ENCODE peak calls at places on chromosomes 3 and 15, in nine cellular contexts. E is body of pancreas, Y is lower lobe of right lung, X is Peyer's patch, I is fibroblast of lung, S is psoas muscle, C is kidney, U is neuronal stem cell, A is HCT116. G is an unnamed sample.
A peak's percentile ranks its signal among the peaks of the same experiment; 100 is the strongest.

GRCh38 chr3:42581400-42581708 is 413 bp downstream of the SEC22C start:
- DNase-seq in E (no peak), Y (no peak), X (no peak), I (no peak), S (no peak), C (no peak), U (no peak), A (no peak), G (no peak)

GRCh38 chr3:9826815-9827574 is 16.8 kb downstream of the RPUSD3 start:
- DNase-seq in E (peak; percentile 32), Y (peak; percentile 37), X (no peak), I (no peak), S (no peak), C (no peak), U (no peak), A (no peak), G (no peak)

GRCh38 chr3:65338571-65338970 is 650.8 kb upstream of the ADAMTS9 start:
- DNase-seq in E (no peak), Y (no peak), X (no peak), I (peak; percentile 47), S (no peak), C (no peak), U (no peak), A (no peak), G (no peak)

GRCh38 chr15:41683955-41684354 is 23.8 kb downstream of the MGA start:
- DNase-seq in E (no peak), Y (no peak), X (no peak), I (no peak), S (no peak), C (no peak), U (no peak), A (no peak), G (no peak)

GRCh38 chr15:74449643-74450205 is 11.2 kb downstream of the UBL7 start:
- DNase-seq in E (no peak), Y (no peak), X (no peak), I (no peak), S (no peak), C (no peak), U (no peak), A (no peak), G (no peak)

GRCh38 chr3:21942328-21942727 is 191.3 kb upstream of the ZNF385D start:
- DNase-seq in E (no peak), Y (no peak), X (no peak), I (peak; percentile 86), S (no peak), C (no peak), U (no peak), A (no peak), G (no peak)

GRCh38 chr3:62554264-62554799 is 181.0 kb upstream of the FEZF2 start:
- DNase-seq in E (no peak), Y (no peak), X (no peak), I (peak; percentile 13), S (no peak), C (no peak), U (no peak), A (peak; percentile 26), G (no peak)

GRCh38 chr15:29920515-29920914 is 98.2 kb upstream of the TJP1 start:
- DNase-seq in E (peak; percentile 57), Y (peak; percentile 64), X (no peak), I (no peak), S (no peak), C (peak; percentile 83), U (no peak), A (peak; percentile 68), G (no peak)

GRCh38 chr3:146162561-146162960 is 1.6 kb upstream of the PLOD2 start:
- DNase-seq in E (no peak), Y (no peak), X (no peak), I (no peak), S (no peak), C (no peak), U (no peak), A (no peak), G (no peak)

GRCh38 chr3:177982034-177982433 is 554.2 kb upstream of the KCNMB2 start:
- DNase-seq in E (no peak), Y (no peak), X (no peak), I (peak; percentile 51), S (no peak), C (no peak), U (no peak), A (no peak), G (no peak)

GRCh38 chr15:62173215-62173614 is 8.1 kb upstream of the C2CD4B start:
- DNase-seq in E (no peak), Y (peak; percentile 43), X (no peak), I (no peak), S (peak; percentile 21), C (no peak), U (no peak), A (no peak), G (no peak)

GRCh38 chr3:147816770-147817169 is 407.6 kb downstream of the ZIC1 start:
- DNase-seq in E (no peak), Y (no peak), X (no peak), I (peak; percentile 89), S (peak; percentile 22), C (peak; percentile 79), U (no peak), A (no peak), G (peak; percentile 20)

GRCh38 chr3:35505181-35505580 is 134.1 kb upstream of the ARPP21 start:
- DNase-seq in E (no peak), Y (no peak), X (no peak), I (no peak), S (peak; percentile 3), C (peak; percentile 63), U (peak; percentile 75), A (no peak), G (no peak)

DNA sequence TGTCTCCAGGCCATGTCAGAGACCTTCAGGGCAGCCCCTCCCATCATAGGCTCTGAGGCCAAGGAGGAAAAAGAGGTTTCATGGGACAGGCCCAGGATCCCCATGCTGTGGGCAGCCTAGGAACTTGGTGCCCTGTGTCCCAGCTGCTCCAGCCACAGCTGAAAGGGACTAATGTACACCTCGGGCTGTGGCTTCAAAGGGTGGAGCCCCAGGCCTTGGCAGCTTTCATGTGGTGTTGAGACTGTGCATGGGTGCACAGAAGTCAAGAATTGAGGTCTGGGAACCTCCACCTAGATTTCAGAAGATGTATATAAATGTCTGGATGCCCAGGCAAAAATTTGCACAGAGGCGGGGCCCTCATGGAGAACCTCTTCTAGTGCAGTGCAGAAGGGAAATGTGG is 6.6 kb upstream of the SSR3 start:
- DNase-seq in E (no peak), Y (no peak), X (no peak), I (no peak), S (no peak), C (no peak), U (no peak), A (no peak), G (no peak)
- H3K27ac ChIP-seq in E (no peak overlapping the region), Y (no peak overlapping the region), X (no peak overlapping the region), I (no peak overlapping the region), S (no peak overlapping the region), C (no peak overlapping the region), U (no peak overlapping the region), A (no peak overlapping the region), G (no peak overlapping the region)

DNA sequence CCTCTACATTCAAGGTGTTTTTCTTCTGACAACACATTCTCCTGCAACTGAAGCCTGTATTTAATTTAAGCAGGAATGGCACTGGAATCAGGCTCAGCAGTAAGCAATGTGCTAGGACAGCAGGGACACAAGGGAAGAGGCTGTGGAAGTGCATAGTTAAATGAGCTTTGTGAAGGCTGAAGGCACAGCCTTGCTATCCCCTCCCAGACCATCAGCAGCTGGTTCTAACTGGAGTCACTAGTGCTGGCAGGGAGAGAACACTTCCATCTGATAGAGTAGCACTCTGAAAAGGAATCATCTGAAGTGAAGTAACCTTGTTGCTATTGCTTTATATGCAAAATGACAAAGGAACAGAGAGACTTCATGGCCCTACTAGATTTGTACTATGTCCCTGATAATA is 14.7 kb downstream of the UQCC5 start:
- DNase-seq in E (no peak), Y (no peak), X (no peak), I (no peak), S (no peak), C (no peak), U (no peak), A (no peak), G (no peak)
- H3K36me3 ChIP-seq in E (no peaks in the 10 kb centered on the region), Y (peaks cover 92% of the 10 kb centered on the region), X (no peaks in the 10 kb centered on the region), I (peaks cover 7% of the 10 kb centered on the region), S (peaks cover 5% of the 10 kb centered on the region), C (peaks cover 21% of the 10 kb centered on the region), U (peaks cover 26% of the 10 kb centered on the region), A (peaks cover 23% of the 10 kb centered on the region), G (peaks cover 48% of the 10 kb centered on the region)

DNA sequence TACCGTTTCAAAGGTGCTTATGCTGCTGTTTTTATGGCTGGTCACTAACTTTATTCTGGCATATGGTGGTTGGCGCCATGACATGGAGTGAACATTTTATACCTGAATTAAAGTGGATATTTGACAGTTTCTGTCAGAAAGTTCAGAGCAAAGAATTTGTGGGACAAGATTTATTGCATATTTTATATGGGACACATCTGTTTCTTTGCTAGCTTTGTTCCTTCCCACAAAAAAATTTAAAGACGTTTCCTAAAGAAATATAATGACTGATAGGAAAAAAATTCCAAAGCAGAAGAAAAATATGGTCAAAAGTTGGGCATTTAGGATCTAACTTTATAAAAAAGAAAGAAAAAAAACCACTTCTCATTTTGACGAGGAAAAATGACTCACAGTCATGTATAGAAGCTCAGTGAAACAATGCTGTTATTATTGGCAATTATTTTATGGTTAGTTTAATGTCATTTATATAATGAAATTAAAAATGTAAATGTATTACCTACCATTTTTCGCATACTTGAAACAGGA is 101.7 kb downstream of the GREM1 start:
- DNase-seq in E (no peak), Y (no peak), X (no peak), I (peak; percentile 8), S (no peak), C (no peak), U (no peak), A (no peak), G (no peak)
- H3K27ac ChIP-seq in E (no peak overlapping the region), Y (no peak overlapping the region), X (no peak overlapping the region), I (peak overlapping the region; percentile 59), S (no peak overlapping the region), C (no peak overlapping the region), U (no peak overlapping the region), A (no peak overlapping the region), G (no peak overlapping the region)

DNA sequence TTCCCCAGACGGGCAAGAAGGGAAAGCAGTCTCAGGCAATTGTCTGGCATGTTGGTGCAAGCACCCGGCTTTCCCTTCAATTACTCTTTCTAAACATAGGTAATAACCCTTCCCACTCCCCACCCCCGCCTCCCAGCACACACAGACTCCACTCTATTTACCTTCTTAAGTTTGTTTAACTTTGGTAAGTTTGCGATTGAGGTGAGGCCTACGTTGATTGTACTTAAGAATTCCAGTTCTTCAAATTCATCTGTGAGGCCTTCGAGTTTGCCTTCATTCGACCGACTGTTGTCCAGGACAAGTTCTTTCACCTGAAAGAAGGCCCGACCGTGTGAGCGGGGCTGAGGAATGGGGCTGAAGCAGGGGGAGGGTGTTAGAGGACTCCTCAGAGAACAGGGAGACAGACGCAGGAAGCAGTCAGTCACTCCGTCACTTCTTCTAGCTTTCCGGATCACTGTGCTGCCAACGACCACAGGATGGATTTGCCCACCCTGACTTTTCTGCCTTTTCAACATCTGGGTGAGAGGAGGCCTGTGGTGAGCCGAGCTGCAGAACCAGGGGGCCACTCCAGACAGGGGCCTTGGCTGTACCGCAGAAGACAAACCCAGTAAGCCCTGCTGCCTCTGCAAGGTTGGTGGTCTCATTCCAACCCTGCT is 33.0 kb downstream of the ANP32A start:
- DNase-seq in E (no peak), Y (peak; percentile 67), X (no peak), I (no peak), S (no peak), C (no peak), U (no peak), A (no peak), G (no peak)
- H3K36me3 ChIP-seq in E (no peaks in the 10 kb centered on the region), Y (peaks cover 50% of the 10 kb centered on the region), X (no peaks in the 10 kb centered on the region), I (peaks cover 7% of the 10 kb centered on the region), S (no peaks in the 10 kb centered on the region), C (peaks cover 8% of the 10 kb centered on the region), U (peaks cover 38% of the 10 kb centered on the region), A (peaks cover 26% of the 10 kb centered on the region), G (peaks cover 66% of the 10 kb centered on the region)

G was measured in SK-N-MC.